ENCODE peak calls at places on chromosomes 13 and 19, in six cellular contexts. S is K562, I is A549, Q is HepG2, H is GM12878, G is upper lobe of left lung. Y is an unnamed sample.

GRCh38 chr19:33133438-33134031 is 1.6 kb downstream of the WDR88 start:
- ATAC-seq in I (peak; percentile 26), Q (peak; percentile 88), G (no peak), S (peak; percentile 66), H (no peak), Y (no peak)

GRCh38 chr19:48239120-48239519 is 16.6 kb downstream of the CARD8 start:
- ATAC-seq in I (no peak), S (no peak), G (no peak), Q (no peak), H (no peak), Y (no peak)

GRCh38 chr19:52992109-52993004 is 21.4 kb upstream of the ERVV-1 start:
- ATAC-seq in I (no peak), G (peak; percentile 27), Q (no peak), H (no peak), S (peak; percentile 61), Y (peak; percentile 16)

GRCh38 chr13:46213242-46213641 is 1.5 kb downstream of the LRRC63 start:
- ATAC-seq in Q (no peak), H (peak; percentile 45), I (no peak), S (no peak), G (no peak), Y (no peak)

GRCh38 chr13:80242728-80243427 is 98.0 kb downstream of the SPRY2 start:
- ATAC-seq in Q (no peak), G (no peak), S (no peak), H (peak; percentile 76), I (no peak), Y (no peak)

GRCh38 chr13:90732049-90732448 is 615.4 kb upstream of the MIR17HG start:
- ATAC-seq in S (no peak), Q (no peak), G (no peak), I (no peak), H (no peak), Y (no peak)

GRCh38 chr13:26021516-26021915 is 30.3 kb downstream of the SHISA2 start:
- ATAC-seq in G (no peak), S (no peak), Q (no peak), H (no peak), I (no peak), Y (no peak)

GRCh38 chr13:100674363-100674847 is at the start of gene TMTC4:
- ATAC-seq in I (peak; percentile 33), H (peak; percentile 40), S (peak; percentile 58), G (no peak), Q (peak; percentile 64), Y (peak; percentile 41)

GRCh38 chr13:39148513-39148961 is 110.3 kb downstream of the NHLRC3 start:
- ATAC-seq in S (no peak), Q (no peak), H (peak; percentile 83), G (no peak), I (no peak), Y (peak; percentile 80)

GRCh38 chr19:17394891-17395415 is 957 bp upstream of the CCDC194 start:
- ATAC-seq in H (peak; percentile 74), G (no peak), S (peak; percentile 72), Q (no peak), I (peak; percentile 43), Y (no peak)

GRCh38 chr19:30651066-30651465 is 278.9 kb downstream of the ZNF536 start:
- ATAC-seq in G (no peak), S (no peak), H (no peak), Q (no peak), I (no peak), Y (no peak)

GRCh38 chr13:73417012-73417615 is 358.3 kb downstream of the KLF5 start:
- ATAC-seq in I (peak; percentile 79), H (peak; percentile 77), S (peak; percentile 97), G (no peak), Q (peak; percentile 94), Y (no peak)

GRCh38 chr13:29909975-29910674 is 59.7 kb upstream of the UBL3 start:
- ATAC-seq in I (peak; percentile 86), G (no peak), H (no peak), Q (no peak), S (no peak), Y (peak; percentile 69)

GRCh38 chr13:40350283-40350992 is 316.0 kb downstream of the FOXO1 start:
- ATAC-seq in H (no peak), S (no peak), Q (no peak), I (no peak), G (no peak), Y (no peak)

GRCh38 chr13:113616991-113617749 is 32.6 kb downstream of the TFDP1 start:
- ATAC-seq in G (no peak), I (no peak), H (no peak), Q (peak; percentile 30), S (no peak), Y (no peak)

GRCh38 chr19:19743176-19743575 is 10.3 kb upstream of the ZNF14 start:
- ATAC-seq in G (no peak), Q (no peak), H (no peak), S (no peak), I (no peak), Y (no peak)

GRCh38 chr13:26529441-26529840 is 28.0 kb upstream of the WASF3 start:
- ATAC-seq in Q (no peak), H (no peak), G (no peak), S (no peak), I (no peak), Y (no peak)

GRCh38 chr13:94251801-94252200 is 227.7 kb downstream of the DCT start:
- ATAC-seq in H (no peak), G (no peak), I (no peak), S (no peak), Q (no peak), Y (no peak)

GRCh38 chr19:49679832-49680472 is 2.9 kb downstream of the PRMT1 start:
- ATAC-seq in I (no peak), Q (no peak), G (no peak), S (no peak), H (no peak), Y (no peak)
- H3K4me3 ChIP-seq in I (no peak overlapping the region), Q (no peak overlapping the region), G (no peak overlapping the region), S (peak overlapping the region; percentile 4), H (peak overlapping the region; percentile 100), Y (peak overlapping the region; percentile 34)

GRCh38 chr19:56109216-56109615 is 11.9 kb downstream of the ZNF787 start:
- ATAC-seq in Q (no peak), G (no peak), H (no peak), I (no peak), S (no peak), Y (no peak)

GRCh38 chr19:56106397-56106849 is 14.7 kb downstream of the ZNF787 start:
- ATAC-seq in S (no peak), Q (no peak), H (no peak), G (no peak), I (no peak), Y (no peak)

GRCh38 chr19:56108447-56109195 is 12.5 kb downstream of the ZNF787 start:
- ATAC-seq in H (no peak), S (no peak), I (no peak), G (no peak), Q (no peak), Y (no peak)

GRCh38 chr19:56106993-56107392 is 14.1 kb downstream of the ZNF787 start:
- ATAC-seq in I (no peak), S (no peak), Q (no peak), H (no peak), G (no peak), Y (no peak)

DNA sequence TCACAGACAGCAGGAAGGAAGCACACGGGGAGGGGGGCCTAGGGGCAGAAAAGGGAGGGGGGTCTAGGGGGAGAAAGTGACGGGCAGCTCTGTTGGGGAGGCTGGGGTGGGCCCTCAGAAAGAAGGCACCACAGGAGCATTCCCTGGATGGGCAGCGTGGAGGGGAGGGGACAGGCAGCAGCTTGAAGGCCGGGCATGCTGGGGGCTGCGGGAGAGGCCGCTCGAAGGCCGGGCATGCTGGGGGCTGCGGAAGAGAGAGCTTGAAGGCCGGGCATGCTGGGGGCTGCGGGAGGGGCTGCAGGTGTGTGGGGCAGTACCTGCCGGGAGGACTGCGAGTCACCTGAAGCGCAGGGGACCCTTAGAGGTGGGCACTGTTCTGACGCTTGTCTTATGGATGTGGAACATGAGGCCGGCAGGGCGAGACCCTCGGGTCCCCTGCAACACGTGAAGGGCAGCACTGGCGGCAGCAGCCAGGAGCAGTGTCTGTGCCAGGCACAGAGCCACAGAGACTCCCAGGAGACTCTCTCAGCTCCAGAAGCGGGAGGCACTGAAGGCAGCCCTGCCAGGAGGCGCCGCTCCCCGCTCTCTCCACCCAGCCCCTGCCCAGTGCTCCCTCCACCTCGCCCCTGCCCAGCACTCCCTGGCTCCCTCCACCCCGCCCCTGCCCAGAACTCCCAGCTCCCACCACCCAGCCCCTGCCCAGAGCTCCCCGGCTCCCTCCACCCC is 13.3 kb downstream of the ZNF787 start:
- ATAC-seq in H (no peak), S (no peak), G (no peak), Q (no peak), I (peak; percentile 12), Y (no peak)
- H3K4me1 ChIP-seq in H (peaks cover 35% of the 10 kb centered on the region), S (peaks cover 8% of the 10 kb centered on the region), G (peaks cover 82% of the 10 kb centered on the region), Q (peaks cover 70% of the 10 kb centered on the region), I (peaks cover 18% of the 10 kb centered on the region), Y (peaks cover 12% of the 10 kb centered on the region)

GRCh38 chr13:33796095-33796494 is 21.9 kb upstream of the RFC3 start:
- ATAC-seq in I (no peak), G (no peak), S (no peak), H (no peak), Q (no peak), Y (no peak)

GRCh38 chr13:33799950-33800592 is 17.9 kb upstream of the RFC3 start:
- ATAC-seq in I (peak; percentile 52), Q (peak; percentile 79), H (peak; percentile 62), S (peak; percentile 54), G (no peak), Y (no peak)

GRCh38 chr13:33794576-33794975 is 23.4 kb upstream of the RFC3 start:
- ATAC-seq in H (no peak), S (no peak), Q (no peak), G (no peak), I (no peak), Y (no peak)

GRCh38 chr13:33798023-33798422 is 19.9 kb upstream of the RFC3 start:
- ATAC-seq in Q (no peak), I (no peak), G (no peak), H (peak; percentile 19), S (no peak), Y (no peak)

GRCh38 chr13:33797622-33798021 is 20.3 kb upstream of the RFC3 start:
- ATAC-seq in Q (no peak), H (peak; percentile 58), G (no peak), I (no peak), S (no peak), Y (peak; percentile 71)
- TF ChIP-seq EP300 in Q (no peak), H (no peak), G (no peak), I (no peak), S (no peak), Y (no peak)

GRCh38 chr19:45231891-45232290 is 13.3 kb downstream of the EXOC3L2 start:
- ATAC-seq in Q (no peak), G (no peak), S (no peak), H (no peak), I (peak; percentile 36), Y (no peak)

GRCh38 chr19:45238556-45238955 is 6.7 kb downstream of the EXOC3L2 start:
- ATAC-seq in H (no peak), Q (no peak), I (no peak), G (no peak), S (no peak), Y (no peak)

GRCh38 chr19:45234089-45234869 is 10.9 kb downstream of the EXOC3L2 start:
- ATAC-seq in Q (peak; percentile 27), I (no peak), S (no peak), G (no peak), H (no peak), Y (no peak)

DNA sequence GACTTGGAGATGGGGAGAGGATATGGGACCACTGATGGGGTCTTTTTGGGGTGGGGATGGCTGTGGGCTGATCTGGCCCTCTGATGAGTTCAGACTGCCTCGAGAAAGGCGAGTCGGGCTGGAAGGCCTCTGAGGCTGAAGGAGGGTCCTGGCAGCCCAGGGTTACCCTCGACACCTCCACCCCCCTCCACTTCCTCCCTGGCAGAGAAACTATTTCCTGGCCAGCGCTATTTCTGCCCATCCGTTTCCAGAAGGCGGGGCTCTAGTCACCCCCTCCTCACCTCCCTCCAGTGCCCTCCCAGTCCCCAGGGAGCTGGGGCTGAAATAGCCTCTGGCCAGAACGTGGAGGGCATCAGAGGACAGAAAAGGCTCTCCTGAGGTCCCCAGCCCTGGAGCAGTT is 9.7 kb downstream of the EXOC3L2 start:
- ATAC-seq in S (no peak), Q (no peak), H (no peak), I (no peak), G (no peak), Y (no peak)
- H3K4me3 ChIP-seq in S (no peak overlapping the region), Q (no peak overlapping the region), H (no peak overlapping the region), I (no peak overlapping the region), G (no peak overlapping the region), Y (no peak overlapping the region)